ENCODE peak calls at places on chromosomes 1 and 21, in nine cellular contexts. G is omental fat pad; M is GDM1; I is stimulated activated CD8-positive, alpha-beta memory T cell treated with anti-CD3 and anti-CD28 coated beads, Interleukin-4, amount 100 ng/mL, for 1 hour; V is nephron progenitor cell; A is brain microvascular endothelial cell; Z is keratinocyte; D is stimulated activated CD4-positive, alpha-beta T cell treated with anti-CD3 and anti-CD28 coated beads, Interleukin-1b, Interleukin-23, amount 100 ng/mL, for 4 hours; R is occipital lobe. K is an unnamed sample.

GRCh38 chr1:206634365-206635079 is 814 bp upstream of the DYRK3 start:
- DNase-seq in M (peak; percentile 50), V (peak; percentile 92), R (peak; percentile 66), A (peak; percentile 90), D (peak; percentile 60), I (peak; percentile 39), Z (peak; percentile 75), G (peak; percentile 97), K (peak; percentile 95)

GRCh38 chr1:219088778-219089557 is 84.7 kb upstream of the LYPLAL1 start:
- DNase-seq in M (peak; percentile 2), V (no peak), D (no peak), I (no peak), G (peak; percentile 47), Z (peak; percentile 68), R (no peak), A (peak; percentile 98), K (no peak)

GRCh38 chr1:104488296-104489015 is 738.8 kb downstream of the AMY1C start:
- DNase-seq in A (no peak), Z (no peak), M (no peak), I (no peak), V (no peak), D (no peak), R (no peak), G (no peak), K (peak; percentile 77)

GRCh38 chr1:219119839-219120238 is 53.8 kb upstream of the LYPLAL1 start:
- DNase-seq in I (no peak), M (no peak), G (no peak), R (no peak), A (no peak), Z (no peak), D (no peak), V (no peak), K (no peak)

GRCh38 chr1:26349196-26349885 is 4.6 kb downstream of the CRYBG2 start:
- DNase-seq in D (no peak), A (peak; percentile 73), I (no peak), M (no peak), G (no peak), R (no peak), V (no peak), Z (no peak), K (no peak)

GRCh38 chr21:29024474-29025327 is at the start of gene USP16:
- DNase-seq in D (peak; percentile 88), A (peak; percentile 99), Z (peak; percentile 89), M (peak; percentile 96), G (peak; percentile 88), I (peak; percentile 81), V (peak; percentile 95), R (peak; percentile 95), K (peak; percentile 97)

GRCh38 chr21:20998886-20999285 is 677 bp downstream of the NCAM2 start:
- DNase-seq in A (no peak), V (no peak), I (no peak), Z (no peak), D (no peak), M (no peak), G (no peak), R (no peak), K (no peak)

GRCh38 chr1:88327391-88328267 is 356.4 kb upstream of the PKN2 start:
- DNase-seq in R (peak; percentile 44), G (no peak), Z (peak; percentile 48), I (no peak), A (peak; percentile 57), D (no peak), V (no peak), M (no peak), K (no peak)

GRCh38 chr1:205286335-205286950 is 35.1 kb downstream of the NUAK2 start:
- DNase-seq in M (peak; percentile 75), V (no peak), Z (no peak), A (peak; percentile 65), G (no peak), R (no peak), D (no peak), I (peak; percentile 31), K (no peak)

GRCh38 chr1:158675563-158675962 is 11.0 kb downstream of the SPTA1 start:
- DNase-seq in G (no peak), M (no peak), A (no peak), R (no peak), D (no peak), V (no peak), I (no peak), Z (no peak), K (no peak)

GRCh38 chr1:201348211-201348566 is 29.3 kb downstream of the TNNT2 start:
- DNase-seq in G (no peak), Z (no peak), D (no peak), V (peak; percentile 66), M (no peak), R (no peak), A (peak; percentile 45), I (no peak), K (peak; percentile 92)

GRCh38 chr21:14492890-14493289 is 53.2 kb downstream of the SAMSN1 start:
- DNase-seq in D (no peak), M (no peak), G (no peak), I (no peak), A (no peak), V (no peak), Z (no peak), R (no peak), K (no peak)

GRCh38 chr21:46098303-46099141 is 610 bp downstream of the COL6A2 start:
- DNase-seq in V (peak; percentile 47), D (no peak), M (no peak), R (no peak), Z (no peak), A (no peak), G (peak; percentile 7), I (no peak), K (peak; percentile 62)

GRCh38 chr1:41918450-41919043 is at the start of gene HIVEP3:
- DNase-seq in G (no peak), Z (no peak), D (no peak), M (no peak), I (no peak), A (no peak), R (peak; percentile 35), V (no peak), K (peak; percentile 67)

GRCh38 chr21:45991606-45992301 is 10.2 kb downstream of the COL6A1 start:
- DNase-seq in R (no peak), M (no peak), A (no peak), I (no peak), G (peak; percentile 15), V (no peak), Z (no peak), D (no peak), K (no peak)

GRCh38 chr1:186957339-186957738 is 128.6 kb downstream of the PLA2G4A start:
- DNase-seq in A (no peak), M (no peak), D (no peak), G (no peak), V (no peak), R (no peak), I (no peak), Z (no peak), K (no peak)

GRCh38 chr1:165843304-165843703 is 15.9 kb downstream of the UCK2 start:
- DNase-seq in D (no peak), R (no peak), A (peak; percentile 42), Z (no peak), M (no peak), V (no peak), I (no peak), G (no peak), K (no peak)

GRCh38 chr21:33028759-33029511 is 3.2 kb downstream of the OLIG2 start:
- DNase-seq in M (no peak), G (no peak), V (no peak), R (no peak), Z (no peak), A (no peak), I (no peak), D (peak; percentile 8), K (peak; percentile 46)

GRCh38 chr1:109807398-109807795 is 43.7 kb upstream of the EPS8L3 start:
- DNase-seq in V (no peak), D (no peak), R (no peak), G (no peak), A (no peak), Z (no peak), M (no peak), I (no peak), K (no peak)

K was measured in GM23338.